ENCODE peak calls at places on chromosomes 12 and 14, in four cellular contexts. One of them, this sample, is unnamed.

GRCh38 chr14:47438650-47439140 is 236.7 kb downstream of the MDGA2 start:
- DNase-seq in trophoblast cell: no peak
- DNase-seq in IMR-90: no peak
- DNase-seq in H9: no peak
- DNase-seq in this sample: no peak

GRCh38 chr14:59691266-59691665 is 114.7 kb upstream of the CCDC175 start:
- DNase-seq in trophoblast cell: no peak
- DNase-seq in IMR-90: no peak
- DNase-seq in H9: no peak
- DNase-seq in this sample: no peak

GRCh38 chr12:66241061-66242043 is 52.3 kb downstream of the IRAK3 start:
- DNase-seq in trophoblast cell: no peak
- DNase-seq in IMR-90: peak; percentile 83
- DNase-seq in H9: no peak
- DNase-seq in this sample: no peak

GRCh38 chr12:97854477-97854876 is 391.9 kb downstream of the RMST start:
- DNase-seq in trophoblast cell: no peak
- DNase-seq in H9: no peak
- DNase-seq in IMR-90: no peak
- DNase-seq in this sample: no peak

GRCh38 chr14:50529288-50530179 is 2.8 kb downstream of the MAP4K5 start:
- DNase-seq in H9: no peak
- DNase-seq in IMR-90: peak; percentile 31
- DNase-seq in trophoblast cell: no peak
- DNase-seq in this sample: no peak

GRCh38 chr14:94620597-94620996 is 8.4 kb downstream of the SERPINA3 start:
- DNase-seq in IMR-90: no peak
- DNase-seq in H9: no peak
- DNase-seq in trophoblast cell: no peak
- DNase-seq in this sample: no peak

GRCh38 chr12:897386-897785 is 52.1 kb downstream of the RAD52 start:
- DNase-seq in H9: no peak
- DNase-seq in trophoblast cell: no peak
- DNase-seq in IMR-90: no peak
- DNase-seq in this sample: no peak

GRCh38 chr12:5273709-5274108 is 158.2 kb upstream of the NTF3 start:
- DNase-seq in IMR-90: no peak
- DNase-seq in trophoblast cell: no peak
- DNase-seq in H9: no peak
- DNase-seq in this sample: peak; percentile 17

GRCh38 chr12:44193281-44193680 is 357.4 kb downstream of the TMEM117 start:
- DNase-seq in H9: no peak
- DNase-seq in trophoblast cell: no peak
- DNase-seq in IMR-90: no peak
- DNase-seq in this sample: no peak

GRCh38 chr12:67940780-67941243 is 48.4 kb upstream of the IFNG-AS1 start:
- DNase-seq in trophoblast cell: peak; percentile 62
- DNase-seq in H9: no peak
- DNase-seq in IMR-90: peak; percentile 40
- DNase-seq in this sample: no peak

GRCh38 chr12:66004922-66005703 is 125.4 kb downstream of the LLPH start:
- DNase-seq in H9: no peak
- DNase-seq in trophoblast cell: no peak
- DNase-seq in IMR-90: no peak
- DNase-seq in this sample: no peak

GRCh38 chr12:15256760-15257159 is 35.5 kb upstream of the RERG start:
- DNase-seq in IMR-90: peak; percentile 2
- DNase-seq in trophoblast cell: no peak
- DNase-seq in H9: no peak
- DNase-seq in this sample: no peak

GRCh38 chr14:89252887-89253532 is 164.0 kb downstream of the FOXN3 start:
- DNase-seq in H9: peak; percentile 48
- DNase-seq in trophoblast cell: peak; percentile 93
- DNase-seq in IMR-90: peak; percentile 11
- DNase-seq in this sample: no peak

GRCh38 chr14:69827560-69827959 is 30.5 kb upstream of the SLC10A1 start:
- DNase-seq in trophoblast cell: peak; percentile 77
- DNase-seq in H9: no peak
- DNase-seq in IMR-90: no peak
- DNase-seq in this sample: no peak

GRCh38 chr12:11162494-11162893 is 8.5 kb upstream of the SMIM10L1 start:
- DNase-seq in trophoblast cell: no peak
- DNase-seq in IMR-90: no peak
- DNase-seq in H9: no peak
- DNase-seq in this sample: no peak

GRCh38 chr12:62291888-62292760 is 31.9 kb downstream of the USP15 start:
- DNase-seq in trophoblast cell: no peak
- DNase-seq in IMR-90: peak; percentile 43
- DNase-seq in H9: no peak
- DNase-seq in this sample: no peak

GRCh38 chr12:25745281-25745680 is 192.2 kb upstream of the LMNTD1 start:
- DNase-seq in trophoblast cell: no peak
- DNase-seq in IMR-90: no peak
- DNase-seq in H9: no peak
- DNase-seq in this sample: no peak

GRCh38 chr12:66573605-66574004 is 105.3 kb downstream of the GRIP1 start:
- DNase-seq in IMR-90: no peak
- DNase-seq in H9: no peak
- DNase-seq in trophoblast cell: no peak
- DNase-seq in this sample: no peak

GRCh38 chr14:75274045-75274898 is 4.4 kb upstream of the FOS start:
- DNase-seq in IMR-90: no peak
- DNase-seq in trophoblast cell: no peak
- DNase-seq in H9: no peak
- DNase-seq in this sample: no peak

GRCh38 chr12:43292699-43293098 is 259.3 kb downstream of the ADAMTS20 start:
- DNase-seq in H9: no peak
- DNase-seq in trophoblast cell: no peak
- DNase-seq in IMR-90: peak; percentile 79
- DNase-seq in this sample: no peak

GRCh38 chr12:33828326-33828725 is 194.0 kb upstream of the ALG10 start:
- DNase-seq in H9: no peak
- DNase-seq in trophoblast cell: no peak
- DNase-seq in IMR-90: no peak
- DNase-seq in this sample: no peak

GRCh38 chr12:88083634-88084033 is 54.4 kb upstream of the C12orf50 start:
- DNase-seq in IMR-90: no peak
- DNase-seq in trophoblast cell: no peak
- DNase-seq in H9: no peak
- DNase-seq in this sample: no peak

GRCh38 chr12:57211791-57212700 is 4.5 kb upstream of the NXPH4 start:
- DNase-seq in H9: no peak
- DNase-seq in IMR-90: no peak
- DNase-seq in trophoblast cell: no peak
- DNase-seq in this sample: no peak

GRCh38 chr12:123891011-123891410 is 81.6 kb downstream of the CCDC92 start:
- DNase-seq in trophoblast cell: no peak
- DNase-seq in H9: no peak
- DNase-seq in IMR-90: no peak
- DNase-seq in this sample: no peak

GRCh38 chr14:71588028-71588427 is 344.2 kb upstream of the RGS6 start:
- DNase-seq in H9: no peak
- DNase-seq in IMR-90: peak; percentile 89
- DNase-seq in trophoblast cell: no peak
- DNase-seq in this sample: no peak

GRCh38 chr12:78898416-78898815 is 33.8 kb downstream of the SYT1 start:
- DNase-seq in IMR-90: no peak
- DNase-seq in trophoblast cell: peak; percentile 39
- DNase-seq in H9: no peak
- DNase-seq in this sample: no peak

GRCh38 chr12:69459477-69459876 is 10.7 kb upstream of the FRS2 start:
- DNase-seq in trophoblast cell: no peak
- DNase-seq in H9: no peak
- DNase-seq in IMR-90: no peak
- DNase-seq in this sample: no peak

GRCh38 chr12:70196732-70197361 is 46.4 kb upstream of the CNOT2 start:
- DNase-seq in H9: no peak
- DNase-seq in IMR-90: no peak
- DNase-seq in trophoblast cell: no peak
- DNase-seq in this sample: no peak

GRCh38 chr12:55818140-55818728 is 393 bp downstream of the ORMDL2 start:
- DNase-seq in H9: no peak
- DNase-seq in IMR-90: no peak
- DNase-seq in trophoblast cell: no peak
- DNase-seq in this sample: no peak

GRCh38 chr14:61470261-61470953 is 149.0 kb downstream of the PRKCH start:
- DNase-seq in IMR-90: peak; percentile 98
- DNase-seq in H9: peak; percentile 63
- DNase-seq in trophoblast cell: no peak
- DNase-seq in this sample: peak; percentile 23

GRCh38 chr12:101877816-101878811 is 734 bp downstream of the DRAM1 start:
- DNase-seq in trophoblast cell: no peak
- DNase-seq in IMR-90: no peak
- DNase-seq in H9: peak; percentile 61
- DNase-seq in this sample: no peak

GRCh38 chr12:39626033-39626814 is 6.6 kb upstream of the ABCD2 start:
- DNase-seq in H9: peak; percentile 84
- DNase-seq in IMR-90: no peak
- DNase-seq in trophoblast cell: no peak
- DNase-seq in this sample: no peak

GRCh38 chr12:94445662-94446061 is 14.0 kb downstream of the CEP83 start:
- DNase-seq in IMR-90: no peak
- DNase-seq in H9: no peak
- DNase-seq in trophoblast cell: no peak
- DNase-seq in this sample: no peak

GRCh38 chr14:103748539-103748867 is 32.9 kb downstream of the ZFYVE21 start:
- DNase-seq in trophoblast cell: no peak
- DNase-seq in H9: no peak
- DNase-seq in IMR-90: no peak
- DNase-seq in this sample: no peak

GRCh38 chr14:51182166-51182565 is 57.9 kb upstream of the TMX1 start:
- DNase-seq in H9: no peak
- DNase-seq in trophoblast cell: no peak
- DNase-seq in IMR-90: no peak
- DNase-seq in this sample: no peak

GRCh38 chr12:6998708-6999451 is 19.4 kb downstream of the LPCAT3 start:
- DNase-seq in trophoblast cell: no peak
- DNase-seq in IMR-90: no peak
- DNase-seq in H9: no peak
- DNase-seq in this sample: no peak

GRCh38 chr14:93978735-93979134 is 2.4 kb upstream of the ASB2 start:
- DNase-seq in trophoblast cell: no peak
- DNase-seq in IMR-90: no peak
- DNase-seq in H9: no peak
- DNase-seq in this sample: no peak

DNA sequence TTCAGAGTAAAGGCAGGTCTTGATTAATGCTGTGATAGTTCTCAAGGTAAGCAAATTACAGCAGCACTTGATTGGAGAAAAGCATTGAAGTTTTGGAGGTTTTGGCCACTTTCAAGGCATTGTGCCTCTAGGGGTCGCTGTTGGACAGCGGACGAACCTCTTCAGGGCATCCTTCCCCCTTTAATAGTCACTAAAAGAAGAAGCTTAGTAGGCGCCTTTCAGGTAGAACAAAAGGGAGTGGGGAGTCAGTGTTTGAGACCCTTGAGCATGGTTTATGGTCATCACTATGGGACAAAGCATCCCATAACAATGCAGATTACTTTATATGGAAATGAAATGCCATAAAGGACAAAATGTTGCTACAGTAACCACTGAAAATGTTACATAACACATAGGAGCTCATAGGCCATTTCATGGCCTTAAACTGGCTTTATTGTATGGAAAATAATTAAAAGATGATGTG is 199.5 kb upstream of the DCN start:
- DNase-seq in IMR-90: peak; percentile 80
- DNase-seq in H9: peak; percentile 89
- DNase-seq in trophoblast cell: peak; percentile 44
- DNase-seq in this sample: peak; percentile 95
- H3K4ac ChIP-seq in IMR-90: peak overlapping the region; percentile 35
- H3K4ac ChIP-seq in H9: no peak overlapping the region
- H3K4ac ChIP-seq in trophoblast cell: no peak overlapping the region
- H3K4ac ChIP-seq in this sample: no peak overlapping the region

GRCh38 chr12:54000105-54000773 is at the start of gene HOXC9:
- DNase-seq in H9: no peak
- DNase-seq in IMR-90: no peak
- DNase-seq in trophoblast cell: no peak
- DNase-seq in this sample: no peak
- H3K4ac ChIP-seq in H9: no peak within 1 kb of the TSS
- H3K4ac ChIP-seq in IMR-90: no peak within 1 kb of the TSS
- H3K4ac ChIP-seq in trophoblast cell: no peak within 1 kb of the TSS
- H3K4ac ChIP-seq in this sample: no peak within 1 kb of the TSS

GRCh38 chr14:95946867-95947266 is 70.2 kb downstream of the TUNAR start:
- DNase-seq in H9: no peak
- DNase-seq in IMR-90: no peak
- DNase-seq in trophoblast cell: no peak
- DNase-seq in this sample: no peak
- H3K4ac ChIP-seq in H9: no peak overlapping the region
- H3K4ac ChIP-seq in IMR-90: no peak overlapping the region
- H3K4ac ChIP-seq in trophoblast cell: no peak overlapping the region
- H3K4ac ChIP-seq in this sample: no peak overlapping the region

GRCh38 chr14:68810173-68811153 is 17.6 kb upstream of the ZFP36L1 start:
- DNase-seq in IMR-90: no peak
- DNase-seq in trophoblast cell: no peak
- DNase-seq in H9: no peak
- DNase-seq in this sample: no peak
- H3K4ac ChIP-seq in IMR-90: peak overlapping the region; percentile 46
- H3K4ac ChIP-seq in trophoblast cell: no peak overlapping the region
- H3K4ac ChIP-seq in H9: no peak overlapping the region
- H3K4ac ChIP-seq in this sample: no peak overlapping the region